ENCODE peak calls at places on chromosome 18, in nine cellular contexts. One of them, this sample, is unnamed.

GRCh38 chr18:21672868-21673267 is 31.7 kb downstream of the ABHD3 start:
- ATAC-seq in PC-3: peak
- ATAC-seq in mucosa of descending colon: peak
- ATAC-seq in activated CD4-positive, CD25-positive, alpha-beta regulatory T cell treated with anti-CD3 and anti-CD28 coated beads, Interleukin-2, amount 50 U/mL, for 24 hours: no peak
- ATAC-seq in aorta: no peak
- ATAC-seq in HCT116: peak
- ATAC-seq in activated naive CD8-positive, alpha-beta T cell treated with anti-CD3 and anti-CD28 coated beads, Interleukin-2, amount 50 U/mL, for 24 hours: no peak
- ATAC-seq in upper lobe of right lung: no peak
- ATAC-seq in activated CD8-positive, alpha-beta T cell treated with anti-CD3 and anti-CD28 coated beads for 36 hours: no peak
- ATAC-seq in this sample: peak

GRCh38 chr18:9755603-9756002 is 47.5 kb downstream of the RAB31 start:
- ATAC-seq in activated CD8-positive, alpha-beta T cell treated with anti-CD3 and anti-CD28 coated beads for 36 hours: no peak
- ATAC-seq in PC-3: no peak
- ATAC-seq in activated naive CD8-positive, alpha-beta T cell treated with anti-CD3 and anti-CD28 coated beads, Interleukin-2, amount 50 U/mL, for 24 hours: no peak
- ATAC-seq in HCT116: no peak
- ATAC-seq in mucosa of descending colon: peak
- ATAC-seq in aorta: no peak
- ATAC-seq in upper lobe of right lung: peak
- ATAC-seq in activated CD4-positive, CD25-positive, alpha-beta regulatory T cell treated with anti-CD3 and anti-CD28 coated beads, Interleukin-2, amount 50 U/mL, for 24 hours: no peak
- ATAC-seq in this sample: no peak

GRCh38 chr18:23307567-23308295 is 145.4 kb upstream of the RIOK3 start:
- ATAC-seq in activated naive CD8-positive, alpha-beta T cell treated with anti-CD3 and anti-CD28 coated beads, Interleukin-2, amount 50 U/mL, for 24 hours: peak
- ATAC-seq in PC-3: peak
- ATAC-seq in activated CD8-positive, alpha-beta T cell treated with anti-CD3 and anti-CD28 coated beads for 36 hours: peak
- ATAC-seq in activated CD4-positive, CD25-positive, alpha-beta regulatory T cell treated with anti-CD3 and anti-CD28 coated beads, Interleukin-2, amount 50 U/mL, for 24 hours: peak
- ATAC-seq in HCT116: peak
- ATAC-seq in aorta: no peak
- ATAC-seq in mucosa of descending colon: peak
- ATAC-seq in upper lobe of right lung: peak
- ATAC-seq in this sample: peak

GRCh38 chr18:12849548-12849947 is 34.5 kb downstream of the PTPN2 start:
- ATAC-seq in upper lobe of right lung: no peak
- ATAC-seq in activated CD4-positive, CD25-positive, alpha-beta regulatory T cell treated with anti-CD3 and anti-CD28 coated beads, Interleukin-2, amount 50 U/mL, for 24 hours: no peak
- ATAC-seq in aorta: no peak
- ATAC-seq in activated CD8-positive, alpha-beta T cell treated with anti-CD3 and anti-CD28 coated beads for 36 hours: no peak
- ATAC-seq in PC-3: no peak
- ATAC-seq in activated naive CD8-positive, alpha-beta T cell treated with anti-CD3 and anti-CD28 coated beads, Interleukin-2, amount 50 U/mL, for 24 hours: no peak
- ATAC-seq in mucosa of descending colon: no peak
- ATAC-seq in HCT116: no peak
- ATAC-seq in this sample: no peak

GRCh38 chr18:62728254-62728653 is 12.9 kb downstream of the PHLPP1 start:
- ATAC-seq in upper lobe of right lung: no peak
- ATAC-seq in HCT116: no peak
- ATAC-seq in activated CD4-positive, CD25-positive, alpha-beta regulatory T cell treated with anti-CD3 and anti-CD28 coated beads, Interleukin-2, amount 50 U/mL, for 24 hours: no peak
- ATAC-seq in activated CD8-positive, alpha-beta T cell treated with anti-CD3 and anti-CD28 coated beads for 36 hours: no peak
- ATAC-seq in aorta: no peak
- ATAC-seq in PC-3: no peak
- ATAC-seq in mucosa of descending colon: no peak
- ATAC-seq in activated naive CD8-positive, alpha-beta T cell treated with anti-CD3 and anti-CD28 coated beads, Interleukin-2, amount 50 U/mL, for 24 hours: peak
- ATAC-seq in this sample: no peak

GRCh38 chr18:7677001-7677400 is 109.9 kb downstream of the PTPRM start:
- ATAC-seq in upper lobe of right lung: no peak
- ATAC-seq in HCT116: no peak
- ATAC-seq in aorta: no peak
- ATAC-seq in PC-3: no peak
- ATAC-seq in mucosa of descending colon: no peak
- ATAC-seq in activated CD8-positive, alpha-beta T cell treated with anti-CD3 and anti-CD28 coated beads for 36 hours: no peak
- ATAC-seq in activated CD4-positive, CD25-positive, alpha-beta regulatory T cell treated with anti-CD3 and anti-CD28 coated beads, Interleukin-2, amount 50 U/mL, for 24 hours: no peak
- ATAC-seq in activated naive CD8-positive, alpha-beta T cell treated with anti-CD3 and anti-CD28 coated beads, Interleukin-2, amount 50 U/mL, for 24 hours: no peak
- ATAC-seq in this sample: no peak

GRCh38 chr18:702957-703659 is 9.3 kb downstream of the ENOSF1 start:
- ATAC-seq in mucosa of descending colon: peak
- ATAC-seq in aorta: peak
- ATAC-seq in activated naive CD8-positive, alpha-beta T cell treated with anti-CD3 and anti-CD28 coated beads, Interleukin-2, amount 50 U/mL, for 24 hours: peak
- ATAC-seq in PC-3: peak
- ATAC-seq in upper lobe of right lung: peak
- ATAC-seq in activated CD4-positive, CD25-positive, alpha-beta regulatory T cell treated with anti-CD3 and anti-CD28 coated beads, Interleukin-2, amount 50 U/mL, for 24 hours: peak
- ATAC-seq in activated CD8-positive, alpha-beta T cell treated with anti-CD3 and anti-CD28 coated beads for 36 hours: peak
- ATAC-seq in HCT116: peak
- ATAC-seq in this sample: peak

GRCh38 chr18:44796505-44797198 is 116.0 kb downstream of the SETBP1 start:
- ATAC-seq in mucosa of descending colon: peak
- ATAC-seq in upper lobe of right lung: peak
- ATAC-seq in activated CD4-positive, CD25-positive, alpha-beta regulatory T cell treated with anti-CD3 and anti-CD28 coated beads, Interleukin-2, amount 50 U/mL, for 24 hours: no peak
- ATAC-seq in aorta: no peak
- ATAC-seq in activated naive CD8-positive, alpha-beta T cell treated with anti-CD3 and anti-CD28 coated beads, Interleukin-2, amount 50 U/mL, for 24 hours: no peak
- ATAC-seq in activated CD8-positive, alpha-beta T cell treated with anti-CD3 and anti-CD28 coated beads for 36 hours: no peak
- ATAC-seq in HCT116: no peak
- ATAC-seq in PC-3: no peak
- ATAC-seq in this sample: no peak

GRCh38 chr18:59123588-59124369 is 15.9 kb upstream of the SEC11C start:
- ATAC-seq in activated CD4-positive, CD25-positive, alpha-beta regulatory T cell treated with anti-CD3 and anti-CD28 coated beads, Interleukin-2, amount 50 U/mL, for 24 hours: peak
- ATAC-seq in PC-3: peak
- ATAC-seq in HCT116: no peak
- ATAC-seq in mucosa of descending colon: no peak
- ATAC-seq in aorta: no peak
- ATAC-seq in activated naive CD8-positive, alpha-beta T cell treated with anti-CD3 and anti-CD28 coated beads, Interleukin-2, amount 50 U/mL, for 24 hours: peak
- ATAC-seq in upper lobe of right lung: no peak
- ATAC-seq in activated CD8-positive, alpha-beta T cell treated with anti-CD3 and anti-CD28 coated beads for 36 hours: peak
- ATAC-seq in this sample: no peak

GRCh38 chr18:27185025-27185763 is at the start of gene CHST9:
- ATAC-seq in PC-3: no peak
- ATAC-seq in activated CD4-positive, CD25-positive, alpha-beta regulatory T cell treated with anti-CD3 and anti-CD28 coated beads, Interleukin-2, amount 50 U/mL, for 24 hours: no peak
- ATAC-seq in activated naive CD8-positive, alpha-beta T cell treated with anti-CD3 and anti-CD28 coated beads, Interleukin-2, amount 50 U/mL, for 24 hours: peak
- ATAC-seq in HCT116: no peak
- ATAC-seq in activated CD8-positive, alpha-beta T cell treated with anti-CD3 and anti-CD28 coated beads for 36 hours: no peak
- ATAC-seq in upper lobe of right lung: peak
- ATAC-seq in mucosa of descending colon: no peak
- ATAC-seq in aorta: peak
- ATAC-seq in this sample: no peak

GRCh38 chr18:44920441-44920840 is 239.8 kb downstream of the SETBP1 start:
- ATAC-seq in upper lobe of right lung: no peak
- ATAC-seq in mucosa of descending colon: no peak
- ATAC-seq in activated CD4-positive, CD25-positive, alpha-beta regulatory T cell treated with anti-CD3 and anti-CD28 coated beads, Interleukin-2, amount 50 U/mL, for 24 hours: no peak
- ATAC-seq in aorta: no peak
- ATAC-seq in activated naive CD8-positive, alpha-beta T cell treated with anti-CD3 and anti-CD28 coated beads, Interleukin-2, amount 50 U/mL, for 24 hours: no peak
- ATAC-seq in PC-3: no peak
- ATAC-seq in activated CD8-positive, alpha-beta T cell treated with anti-CD3 and anti-CD28 coated beads for 36 hours: no peak
- ATAC-seq in HCT116: no peak
- ATAC-seq in this sample: no peak

GRCh38 chr18:65202091-65202490 is 548.7 kb upstream of the CDH7 start:
- ATAC-seq in PC-3: no peak
- ATAC-seq in mucosa of descending colon: no peak
- ATAC-seq in activated naive CD8-positive, alpha-beta T cell treated with anti-CD3 and anti-CD28 coated beads, Interleukin-2, amount 50 U/mL, for 24 hours: no peak
- ATAC-seq in upper lobe of right lung: no peak
- ATAC-seq in activated CD4-positive, CD25-positive, alpha-beta regulatory T cell treated with anti-CD3 and anti-CD28 coated beads, Interleukin-2, amount 50 U/mL, for 24 hours: no peak
- ATAC-seq in HCT116: no peak
- ATAC-seq in aorta: no peak
- ATAC-seq in activated CD8-positive, alpha-beta T cell treated with anti-CD3 and anti-CD28 coated beads for 36 hours: no peak
- ATAC-seq in this sample: no peak

GRCh38 chr18:58903533-58903932 is 38.9 kb downstream of the ZNF532 start:
- ATAC-seq in upper lobe of right lung: no peak
- ATAC-seq in aorta: no peak
- ATAC-seq in activated CD8-positive, alpha-beta T cell treated with anti-CD3 and anti-CD28 coated beads for 36 hours: no peak
- ATAC-seq in PC-3: no peak
- ATAC-seq in activated naive CD8-positive, alpha-beta T cell treated with anti-CD3 and anti-CD28 coated beads, Interleukin-2, amount 50 U/mL, for 24 hours: no peak
- ATAC-seq in activated CD4-positive, CD25-positive, alpha-beta regulatory T cell treated with anti-CD3 and anti-CD28 coated beads, Interleukin-2, amount 50 U/mL, for 24 hours: no peak
- ATAC-seq in mucosa of descending colon: no peak
- ATAC-seq in HCT116: no peak
- ATAC-seq in this sample: no peak

GRCh38 chr18:26262156-26262555 is 35.9 kb downstream of the TAF4B start:
- ATAC-seq in activated naive CD8-positive, alpha-beta T cell treated with anti-CD3 and anti-CD28 coated beads, Interleukin-2, amount 50 U/mL, for 24 hours: no peak
- ATAC-seq in upper lobe of right lung: no peak
- ATAC-seq in activated CD4-positive, CD25-positive, alpha-beta regulatory T cell treated with anti-CD3 and anti-CD28 coated beads, Interleukin-2, amount 50 U/mL, for 24 hours: no peak
- ATAC-seq in activated CD8-positive, alpha-beta T cell treated with anti-CD3 and anti-CD28 coated beads for 36 hours: no peak
- ATAC-seq in mucosa of descending colon: no peak
- ATAC-seq in PC-3: no peak
- ATAC-seq in aorta: no peak
- ATAC-seq in HCT116: no peak
- ATAC-seq in this sample: no peak

GRCh38 chr18:37254256-37254880 is 311.2 kb downstream of the CELF4 start:
- ATAC-seq in mucosa of descending colon: peak
- ATAC-seq in aorta: no peak
- ATAC-seq in activated CD4-positive, CD25-positive, alpha-beta regulatory T cell treated with anti-CD3 and anti-CD28 coated beads, Interleukin-2, amount 50 U/mL, for 24 hours: no peak
- ATAC-seq in upper lobe of right lung: peak
- ATAC-seq in activated CD8-positive, alpha-beta T cell treated with anti-CD3 and anti-CD28 coated beads for 36 hours: peak
- ATAC-seq in activated naive CD8-positive, alpha-beta T cell treated with anti-CD3 and anti-CD28 coated beads, Interleukin-2, amount 50 U/mL, for 24 hours: no peak
- ATAC-seq in PC-3: peak
- ATAC-seq in HCT116: no peak
- ATAC-seq in this sample: no peak

GRCh38 chr18:48032876-48033769 is 102.7 kb upstream of the SMAD2 start:
- ATAC-seq in PC-3: peak
- ATAC-seq in activated naive CD8-positive, alpha-beta T cell treated with anti-CD3 and anti-CD28 coated beads, Interleukin-2, amount 50 U/mL, for 24 hours: no peak
- ATAC-seq in upper lobe of right lung: no peak
- ATAC-seq in HCT116: no peak
- ATAC-seq in aorta: no peak
- ATAC-seq in mucosa of descending colon: no peak
- ATAC-seq in activated CD8-positive, alpha-beta T cell treated with anti-CD3 and anti-CD28 coated beads for 36 hours: no peak
- ATAC-seq in activated CD4-positive, CD25-positive, alpha-beta regulatory T cell treated with anti-CD3 and anti-CD28 coated beads, Interleukin-2, amount 50 U/mL, for 24 hours: no peak
- ATAC-seq in this sample: no peak